ENCODE peak calls at places on chromosomes 6 and 20, in nine cellular contexts. One of them, this sample, is unnamed.

GRCh38 chr6:141653590-141653989 is 479.1 kb upstream of the GJE1 start:
- DNase-seq in AG20443: no peak
- DNase-seq in M059J: peak; percentile 23
- DNase-seq in right cardiac atrium: no peak
- DNase-seq in amygdala: no peak
- DNase-seq in SHP77: no peak
- DNase-seq in BJ: no peak
- DNase-seq in spleen: no peak
- DNase-seq in AG09319: no peak
- DNase-seq in this sample: no peak

GRCh38 chr6:31008165-31008564 is 2.1 kb upstream of the MUC22 start:
- DNase-seq in AG20443: no peak
- DNase-seq in M059J: no peak
- DNase-seq in right cardiac atrium: no peak
- DNase-seq in amygdala: no peak
- DNase-seq in SHP77: no peak
- DNase-seq in BJ: no peak
- DNase-seq in spleen: no peak
- DNase-seq in AG09319: no peak
- DNase-seq in this sample: no peak

GRCh38 chr6:158970640-158971291 is 29.2 kb downstream of the RSPH3 start:
- DNase-seq in AG20443: no peak
- DNase-seq in M059J: peak; percentile 7
- DNase-seq in right cardiac atrium: no peak
- DNase-seq in amygdala: no peak
- DNase-seq in SHP77: no peak
- DNase-seq in BJ: no peak
- DNase-seq in spleen: no peak
- DNase-seq in AG09319: no peak
- DNase-seq in this sample: no peak

GRCh38 chr6:35713006-35713405 is 23.8 kb upstream of the ARMC12 start:
- DNase-seq in AG20443: peak; percentile 2
- DNase-seq in M059J: no peak
- DNase-seq in right cardiac atrium: no peak
- DNase-seq in amygdala: no peak
- DNase-seq in SHP77: no peak
- DNase-seq in BJ: no peak
- DNase-seq in spleen: peak; percentile 31
- DNase-seq in AG09319: no peak
- DNase-seq in this sample: no peak

GRCh38 chr20:46587986-46588385 is 37.5 kb upstream of the OCSTAMP start:
- DNase-seq in AG20443: no peak
- DNase-seq in M059J: no peak
- DNase-seq in right cardiac atrium: no peak
- DNase-seq in amygdala: no peak
- DNase-seq in SHP77: no peak
- DNase-seq in BJ: no peak
- DNase-seq in spleen: no peak
- DNase-seq in AG09319: no peak
- DNase-seq in this sample: no peak

GRCh38 chr6:48550607-48551006 is 439.6 kb upstream of the PTCHD4 start:
- DNase-seq in AG20443: no peak
- DNase-seq in M059J: no peak
- DNase-seq in right cardiac atrium: no peak
- DNase-seq in amygdala: no peak
- DNase-seq in SHP77: no peak
- DNase-seq in BJ: no peak
- DNase-seq in spleen: no peak
- DNase-seq in AG09319: no peak
- DNase-seq in this sample: no peak

GRCh38 chr20:39706089-39706721 is 744.1 kb downstream of the DHX35 start:
- DNase-seq in AG20443: no peak
- DNase-seq in M059J: no peak
- DNase-seq in right cardiac atrium: peak; percentile 18
- DNase-seq in amygdala: no peak
- DNase-seq in SHP77: no peak
- DNase-seq in BJ: no peak
- DNase-seq in spleen: no peak
- DNase-seq in AG09319: no peak
- DNase-seq in this sample: no peak

GRCh38 chr6:126112171-126112632 is 125.9 kb downstream of the TRMT11 start:
- DNase-seq in AG20443: peak; percentile 20
- DNase-seq in M059J: peak; percentile 80
- DNase-seq in right cardiac atrium: no peak
- DNase-seq in amygdala: no peak
- DNase-seq in SHP77: peak; percentile 17
- DNase-seq in BJ: no peak
- DNase-seq in spleen: no peak
- DNase-seq in AG09319: no peak
- DNase-seq in this sample: no peak

GRCh38 chr6:142879527-142879926 is 65.4 kb downstream of the HIVEP2 start:
- DNase-seq in AG20443: no peak
- DNase-seq in M059J: no peak
- DNase-seq in right cardiac atrium: no peak
- DNase-seq in amygdala: no peak
- DNase-seq in SHP77: no peak
- DNase-seq in BJ: no peak
- DNase-seq in spleen: no peak
- DNase-seq in AG09319: no peak
- DNase-seq in this sample: no peak

GRCh38 chr6:145483191-145483996 is 251.9 kb downstream of the EPM2A start:
- DNase-seq in AG20443: no peak
- DNase-seq in M059J: peak; percentile 86
- DNase-seq in right cardiac atrium: no peak
- DNase-seq in amygdala: no peak
- DNase-seq in SHP77: no peak
- DNase-seq in BJ: no peak
- DNase-seq in spleen: no peak
- DNase-seq in AG09319: no peak
- DNase-seq in this sample: no peak

GRCh38 chr6:33814663-33814985 is 10.8 kb upstream of the MLN start:
- DNase-seq in AG20443: no peak
- DNase-seq in M059J: no peak
- DNase-seq in right cardiac atrium: no peak
- DNase-seq in amygdala: no peak
- DNase-seq in SHP77: no peak
- DNase-seq in BJ: no peak
- DNase-seq in spleen: no peak
- DNase-seq in AG09319: no peak
- DNase-seq in this sample: no peak

GRCh38 chr20:60057123-60057865 is 99.1 kb downstream of the CDH26 start:
- DNase-seq in AG20443: peak; percentile 83
- DNase-seq in M059J: peak; percentile 74
- DNase-seq in right cardiac atrium: peak; percentile 59
- DNase-seq in amygdala: peak; percentile 38
- DNase-seq in SHP77: peak; percentile 92
- DNase-seq in BJ: no peak
- DNase-seq in spleen: peak; percentile 86
- DNase-seq in AG09319: peak; percentile 25
- DNase-seq in this sample: no peak

GRCh38 chr6:131979515-131980337 is 28.6 kb upstream of the CCN2 start:
- DNase-seq in AG20443: peak; percentile 51
- DNase-seq in M059J: peak; percentile 86
- DNase-seq in right cardiac atrium: no peak
- DNase-seq in amygdala: no peak
- DNase-seq in SHP77: no peak
- DNase-seq in BJ: peak; percentile 86
- DNase-seq in spleen: no peak
- DNase-seq in AG09319: peak; percentile 90
- DNase-seq in this sample: no peak

GRCh38 chr20:3282271-3283221 is 43.6 kb upstream of the SLC4A11 start:
- DNase-seq in AG20443: no peak
- DNase-seq in M059J: no peak
- DNase-seq in right cardiac atrium: no peak
- DNase-seq in amygdala: no peak
- DNase-seq in SHP77: no peak
- DNase-seq in BJ: no peak
- DNase-seq in spleen: no peak
- DNase-seq in AG09319: no peak
- DNase-seq in this sample: no peak

GRCh38 chr20:4776079-4776630 is 54.4 kb downstream of the PRND start:
- DNase-seq in AG20443: no peak
- DNase-seq in M059J: no peak
- DNase-seq in right cardiac atrium: no peak
- DNase-seq in amygdala: no peak
- DNase-seq in SHP77: no peak
- DNase-seq in BJ: no peak
- DNase-seq in spleen: no peak
- DNase-seq in AG09319: no peak
- DNase-seq in this sample: no peak